ENCODE peak calls at places on chromosomes 11 and 22, in five cellular contexts. One of them, this sample, is unnamed.

GRCh38 chr11:10375280-10376048 is 70.6 kb downstream of the ADM start:
- DNase-seq in heart left ventricle: no peak
- DNase-seq in transverse colon: no peak
- DNase-seq in activated T-helper 1 cell treated with anti-CD3 and anti-CD28 coated beads, Interleukin-12 subunit alpha, Interleukin-12 subunit beta, Interleukin-2, Interleukin-4 antibody, amounts not matched to agents 30 ng/mL and 10 ng/mL and 1 ng/mL, durations not matched to agents 14 hours and 24 hours and 36 hours: no peak
- DNase-seq in astrocyte of the hippocampus: peak; percentile 65
- DNase-seq in this sample: no peak

GRCh38 chr11:2390871-2391662 is 9.5 kb upstream of the TSSC4 start:
- DNase-seq in activated T-helper 1 cell treated with anti-CD3 and anti-CD28 coated beads, Interleukin-12 subunit alpha, Interleukin-12 subunit beta, Interleukin-2, Interleukin-4 antibody, amounts not matched to agents 30 ng/mL and 10 ng/mL and 1 ng/mL, durations not matched to agents 14 hours and 24 hours and 36 hours: no peak
- DNase-seq in transverse colon: peak; percentile 61
- DNase-seq in heart left ventricle: peak; percentile 77
- DNase-seq in astrocyte of the hippocampus: peak; percentile 92
- DNase-seq in this sample: peak; percentile 62

GRCh38 chr22:38138961-38139360 is 28.5 kb upstream of the BAIAP2L2 start:
- DNase-seq in heart left ventricle: no peak
- DNase-seq in activated T-helper 1 cell treated with anti-CD3 and anti-CD28 coated beads, Interleukin-12 subunit alpha, Interleukin-12 subunit beta, Interleukin-2, Interleukin-4 antibody, amounts not matched to agents 30 ng/mL and 10 ng/mL and 1 ng/mL, durations not matched to agents 14 hours and 24 hours and 36 hours: no peak
- DNase-seq in astrocyte of the hippocampus: no peak
- DNase-seq in transverse colon: no peak
- DNase-seq in this sample: no peak

GRCh38 chr11:57155400-57155799 is 26.4 kb upstream of the LRRC55 start:
- DNase-seq in astrocyte of the hippocampus: peak; percentile 22
- DNase-seq in transverse colon: no peak
- DNase-seq in heart left ventricle: no peak
- DNase-seq in activated T-helper 1 cell treated with anti-CD3 and anti-CD28 coated beads, Interleukin-12 subunit alpha, Interleukin-12 subunit beta, Interleukin-2, Interleukin-4 antibody, amounts not matched to agents 30 ng/mL and 10 ng/mL and 1 ng/mL, durations not matched to agents 14 hours and 24 hours and 36 hours: no peak
- DNase-seq in this sample: no peak

GRCh38 chr11:77121096-77121640 is 6.9 kb upstream of the MYO7A start:
- DNase-seq in heart left ventricle: no peak
- DNase-seq in astrocyte of the hippocampus: no peak
- DNase-seq in transverse colon: no peak
- DNase-seq in activated T-helper 1 cell treated with anti-CD3 and anti-CD28 coated beads, Interleukin-12 subunit alpha, Interleukin-12 subunit beta, Interleukin-2, Interleukin-4 antibody, amounts not matched to agents 30 ng/mL and 10 ng/mL and 1 ng/mL, durations not matched to agents 14 hours and 24 hours and 36 hours: no peak
- DNase-seq in this sample: peak; percentile 25

GRCh38 chr11:71120346-71120963 is 131.9 kb downstream of the SHANK2 start:
- DNase-seq in astrocyte of the hippocampus: peak; percentile 23
- DNase-seq in heart left ventricle: no peak
- DNase-seq in activated T-helper 1 cell treated with anti-CD3 and anti-CD28 coated beads, Interleukin-12 subunit alpha, Interleukin-12 subunit beta, Interleukin-2, Interleukin-4 antibody, amounts not matched to agents 30 ng/mL and 10 ng/mL and 1 ng/mL, durations not matched to agents 14 hours and 24 hours and 36 hours: no peak
- DNase-seq in transverse colon: peak; percentile 42
- DNase-seq in this sample: no peak

GRCh38 chr11:71247551-71248250 is 4.7 kb downstream of the SHANK2 start:
- DNase-seq in heart left ventricle: peak; percentile 58
- DNase-seq in astrocyte of the hippocampus: no peak
- DNase-seq in activated T-helper 1 cell treated with anti-CD3 and anti-CD28 coated beads, Interleukin-12 subunit alpha, Interleukin-12 subunit beta, Interleukin-2, Interleukin-4 antibody, amounts not matched to agents 30 ng/mL and 10 ng/mL and 1 ng/mL, durations not matched to agents 14 hours and 24 hours and 36 hours: no peak
- DNase-seq in transverse colon: no peak
- DNase-seq in this sample: peak; percentile 74

GRCh38 chr11:119441898-119442243 is 18.9 kb upstream of the THY1 start:
- DNase-seq in transverse colon: no peak
- DNase-seq in activated T-helper 1 cell treated with anti-CD3 and anti-CD28 coated beads, Interleukin-12 subunit alpha, Interleukin-12 subunit beta, Interleukin-2, Interleukin-4 antibody, amounts not matched to agents 30 ng/mL and 10 ng/mL and 1 ng/mL, durations not matched to agents 14 hours and 24 hours and 36 hours: no peak
- DNase-seq in heart left ventricle: no peak
- DNase-seq in astrocyte of the hippocampus: no peak
- DNase-seq in this sample: no peak

GRCh38 chr11:89491141-89491690 is at the start of gene NOX4:
- DNase-seq in transverse colon: no peak
- DNase-seq in heart left ventricle: peak; percentile 63
- DNase-seq in activated T-helper 1 cell treated with anti-CD3 and anti-CD28 coated beads, Interleukin-12 subunit alpha, Interleukin-12 subunit beta, Interleukin-2, Interleukin-4 antibody, amounts not matched to agents 30 ng/mL and 10 ng/mL and 1 ng/mL, durations not matched to agents 14 hours and 24 hours and 36 hours: no peak
- DNase-seq in astrocyte of the hippocampus: peak; percentile 93
- DNase-seq in this sample: peak; percentile 65

GRCh38 chr11:6598555-6598954 is 4.9 kb downstream of the RRP8 start:
- DNase-seq in activated T-helper 1 cell treated with anti-CD3 and anti-CD28 coated beads, Interleukin-12 subunit alpha, Interleukin-12 subunit beta, Interleukin-2, Interleukin-4 antibody, amounts not matched to agents 30 ng/mL and 10 ng/mL and 1 ng/mL, durations not matched to agents 14 hours and 24 hours and 36 hours: no peak
- DNase-seq in heart left ventricle: no peak
- DNase-seq in astrocyte of the hippocampus: no peak
- DNase-seq in transverse colon: no peak
- DNase-seq in this sample: no peak

This sample was measured in left ventricle myocardium superior.